ENCODE peak calls at places on chromosomes 2 and 18, in eight cellular contexts. X is astrocyte, A is kidney, Y is transverse colon, Z is AG10803, M is bronchial epithelial cell, R is keratinocyte, S is esophagus squamous epithelium. F is an unnamed sample.

GRCh38 chr2:239139101-239139500 is 261.7 kb downstream of the HDAC4 start:
- DNase-seq in X (no peak), A (no peak), Y (no peak), Z (no peak), M (no peak), R (no peak), S (no peak), F (no peak)

GRCh38 chr2:99698896-99699295 is 209.1 kb upstream of the REV1 start:
- DNase-seq in X (peak; percentile 83), A (no peak), Y (no peak), Z (peak; percentile 81), M (peak; percentile 88), R (no peak), S (no peak), F (peak; percentile 25)

GRCh38 chr2:20093263-20094141 is 42.1 kb upstream of the LAPTM4A start:
- DNase-seq in X (peak; percentile 54), A (no peak), Y (peak; percentile 66), Z (peak; percentile 80), M (peak; percentile 64), R (peak; percentile 13), S (no peak), F (peak; percentile 88)

GRCh38 chr2:11775384-11775783 is 29.0 kb downstream of the LPIN1 start:
- DNase-seq in X (peak; percentile 39), A (no peak), Y (no peak), Z (peak; percentile 75), M (no peak), R (no peak), S (no peak), F (peak; percentile 39)

GRCh38 chr2:20130821-20131645 is 79.6 kb upstream of the LAPTM4A start:
- DNase-seq in X (peak; percentile 58), A (no peak), Y (no peak), Z (peak; percentile 85), M (peak; percentile 54), R (no peak), S (no peak), F (no peak)

GRCh38 chr2:160194351-160194750 is 5.7 kb downstream of the ITGB6 start:
- DNase-seq in X (no peak), A (no peak), Y (no peak), Z (no peak), M (peak; percentile 91), R (no peak), S (no peak), F (no peak)

GRCh38 chr2:38375711-38376345 is 1.2 kb downstream of the ATL2 start:
- DNase-seq in X (peak; percentile 11), A (no peak), Y (no peak), Z (no peak), M (peak; percentile 37), R (no peak), S (no peak), F (peak; percentile 58)

GRCh38 chr2:239002960-239003932 is 155.4 kb downstream of the TWIST2 start:
- DNase-seq in X (no peak), A (peak; percentile 75), Y (no peak), Z (peak; percentile 79), M (peak; percentile 10), R (no peak), S (no peak), F (peak; percentile 89)

GRCh38 chr2:80111185-80111584 is 193.4 kb downstream of the LRRTM1 start:
- DNase-seq in X (no peak), A (no peak), Y (no peak), Z (peak; percentile 13), M (no peak), R (no peak), S (no peak), F (no peak)

GRCh38 chr2:163665817-163666216 is 70.0 kb downstream of the FIGN start:
- DNase-seq in X (no peak), A (no peak), Y (no peak), Z (no peak), M (peak; percentile 73), R (no peak), S (no peak), F (no peak)

GRCh38 chr2:127586136-127586535 is 50.7 kb downstream of the MYO7B start:
- DNase-seq in X (no peak), A (no peak), Y (no peak), Z (no peak), M (no peak), R (no peak), S (no peak), F (no peak)

GRCh38 chr2:1771626-1772280 is 27.4 kb upstream of the PXDN start:
- DNase-seq in X (no peak), A (peak; percentile 30), Y (no peak), Z (no peak), M (no peak), R (no peak), S (no peak), F (no peak)

GRCh38 chr18:63320041-63320689 is 596 bp upstream of the BCL2 start:
- DNase-seq in X (peak; percentile 69), A (peak; percentile 94), Y (peak; percentile 90), Z (peak; percentile 77), M (peak; percentile 54), R (no peak), S (peak; percentile 49), F (peak; percentile 81)

GRCh38 chr2:12321017-12321641 is 395.6 kb upstream of the TRIB2 start:
- DNase-seq in X (peak; percentile 99), A (no peak), Y (no peak), Z (peak; percentile 96), M (peak; percentile 83), R (peak; percentile 67), S (no peak), F (peak; percentile 97)

GRCh38 chr2:35960596-35960995 is 395.0 kb upstream of the CRIM1 start:
- DNase-seq in X (no peak), A (no peak), Y (no peak), Z (no peak), M (no peak), R (no peak), S (no peak), F (no peak)

GRCh38 chr18:11251229-11251890 is 102.0 kb upstream of the PIEZO2 start:
- DNase-seq in X (peak; percentile 41), A (no peak), Y (no peak), Z (peak; percentile 76), M (no peak), R (no peak), S (no peak), F (peak; percentile 54)

GRCh38 chr2:240288087-240288521 is 147.4 kb upstream of the GPC1 start:
- DNase-seq in X (no peak), A (no peak), Y (no peak), Z (no peak), M (no peak), R (no peak), S (no peak), F (no peak)

GRCh38 chr18:39448942-39449341 is 1883.3 kb upstream of the CELF4 start:
- DNase-seq in X (no peak), A (no peak), Y (no peak), Z (no peak), M (peak; percentile 70), R (no peak), S (no peak), F (peak; percentile 9)

GRCh38 chr2:19812166-19812565 is 89.6 kb downstream of the TTC32 start:
- DNase-seq in X (no peak), A (no peak), Y (no peak), Z (peak; percentile 45), M (no peak), R (no peak), S (no peak), F (peak; percentile 79)

GRCh38 chr2:172427990-172428840 is 829 bp downstream of the ITGA6 start:
- DNase-seq in X (no peak), A (peak; percentile 86), Y (peak; percentile 79), Z (no peak), M (no peak), R (no peak), S (no peak), F (no peak)

GRCh38 chr2:64498438-64498837 is 25.7 kb upstream of the AFTPH start:
- DNase-seq in X (no peak), A (no peak), Y (no peak), Z (no peak), M (no peak), R (no peak), S (no peak), F (no peak)

GRCh38 chr18:50594931-50595330 is 35.0 kb downstream of the MAPK4 start:
- DNase-seq in X (no peak), A (no peak), Y (peak; percentile 18), Z (no peak), M (peak; percentile 93), R (no peak), S (no peak), F (no peak)

GRCh38 chr18:9433616-9434239 is 41.6 kb upstream of the RALBP1 start:
- DNase-seq in X (no peak), A (no peak), Y (no peak), Z (no peak), M (no peak), R (no peak), S (no peak), F (no peak)

DNA sequence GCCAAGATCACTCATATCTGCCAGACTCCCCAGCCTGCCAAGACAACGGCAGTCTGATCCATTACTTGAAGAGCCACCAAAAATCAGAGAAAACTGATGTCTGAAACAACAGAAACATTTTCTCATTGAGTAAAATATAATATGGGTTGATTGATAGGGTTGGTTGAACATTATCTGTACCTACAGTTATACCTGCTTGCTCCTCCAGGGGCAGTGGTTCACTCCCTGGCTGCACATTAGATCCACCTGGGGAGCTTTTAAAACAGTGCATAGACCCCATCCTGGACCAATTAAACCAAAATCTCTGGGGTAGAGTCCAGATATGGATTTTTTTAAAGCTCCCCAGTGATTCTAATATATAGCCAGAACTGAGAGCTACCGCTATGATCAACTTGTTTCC is 43.6 kb upstream of the SLC14A2 start:
- DNase-seq in X (no peak), A (no peak), Y (no peak), Z (no peak), M (peak; percentile 27), R (no peak), S (no peak), F (no peak)
- TF ChIP-seq CTCF in X (peak; percentile 29), A (peak; percentile 19), Y (no peak), Z (peak; percentile 31), M (peak; percentile 35), R (peak; percentile 60), S (peak; percentile 13), F (peak; percentile 40)

GRCh38 chr2:7030810-7031209 is 113.6 kb downstream of the RNF144A start:
- DNase-seq in X (no peak), A (no peak), Y (no peak), Z (no peak), M (no peak), R (no peak), S (no peak), F (no peak)
- H3K4me3 ChIP-seq in X (no peak overlapping the region), A (no peak overlapping the region), Y (no peak overlapping the region), Z (no peak overlapping the region), M (no peak overlapping the region), R (no peak overlapping the region), S (no peak overlapping the region), F (no peak overlapping the region)

GRCh38 chr2:26316041-26316440 is 29.9 kb upstream of the SELENOI start:
- DNase-seq in X (no peak), A (no peak), Y (no peak), Z (peak; percentile 15), M (no peak), R (no peak), S (no peak), F (no peak)
- TF ChIP-seq CTCF in X (no peak), A (no peak), Y (no peak), Z (peak; percentile 26), M (peak; percentile 35), R (peak; percentile 27), S (no peak), F (peak; percentile 10)

DNA sequence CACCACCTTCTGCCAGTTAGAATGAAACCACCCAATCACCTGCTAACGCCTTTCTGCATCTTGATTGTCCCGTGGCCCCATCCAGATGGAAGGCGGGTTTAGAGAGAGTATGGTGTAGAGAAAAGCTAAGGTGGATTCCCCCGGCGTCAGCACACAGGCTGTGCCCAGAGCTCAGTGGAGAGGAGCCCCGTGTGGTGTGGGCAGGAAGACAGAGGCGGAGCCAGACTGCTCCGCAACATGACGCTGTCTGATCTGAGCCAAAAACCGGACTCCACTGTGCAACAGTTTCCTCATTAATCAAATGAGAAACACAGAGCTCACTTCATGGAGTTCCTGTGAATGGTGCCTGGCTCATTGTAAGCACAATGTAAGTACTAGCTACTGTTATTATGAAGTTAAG is 448.1 kb upstream of the SMIM21 start:
- DNase-seq in X (no peak), A (no peak), Y (no peak), Z (no peak), M (no peak), R (no peak), S (no peak), F (no peak)
- H3K4me3 ChIP-seq in X (no peak overlapping the region), A (no peak overlapping the region), Y (no peak overlapping the region), Z (no peak overlapping the region), M (no peak overlapping the region), R (no peak overlapping the region), S (no peak overlapping the region), F (no peak overlapping the region)